ENCODE peak calls at places on chromosomes 2 and 18, in four cellular contexts. L is K562, T is H1, A is GM12878. N is an unnamed sample.

GRCh38 chr2:174014021-174014698 is 49.0 kb upstream of the SP3 start:
- DNase-seq in L (no peak), T (no peak), A (no peak), N (no peak)

GRCh38 chr2:69764286-69765058 is 22.5 kb downstream of the ANXA4 start:
- DNase-seq in A (no peak), T (no peak), L (no peak), N (no peak)

GRCh38 chr2:149902104-149902503 is 314.5 kb upstream of the MMADHC start:
- DNase-seq in T (no peak), A (no peak), L (no peak), N (no peak)

GRCh38 chr18:32998285-32998684 is 225.5 kb upstream of the KLHL14 start:
- DNase-seq in L (no peak), T (no peak), A (no peak), N (no peak)

GRCh38 chr2:75466708-75467311 is 93.9 kb downstream of the EVA1A start:
- DNase-seq in T (peak), A (no peak), L (peak), N (peak)

GRCh38 chr2:189142893-189143759 is 36.4 kb downstream of the COL5A2 start:
- DNase-seq in T (peak), A (peak), L (peak), N (no peak)

GRCh38 chr2:30113617-30114293 is 33.1 kb upstream of the YPEL5 start:
- DNase-seq in L (no peak), A (no peak), T (no peak), N (peak)

GRCh38 chr2:111113838-111114237 is 6.9 kb upstream of the BCL2L11 start:
- DNase-seq in A (no peak), L (no peak), T (no peak), N (no peak)

GRCh38 chr2:69022548-69022947 is 9.6 kb downstream of the ANTXR1 start:
- DNase-seq in L (no peak), T (no peak), A (no peak), N (no peak)

GRCh38 chr2:183105402-183106134 is 18.7 kb upstream of the NUP35 start:
- DNase-seq in L (no peak), A (no peak), T (no peak), N (no peak)
- TF ChIP-seq NRF1 in L (no peak), A (no peak), T (no peak), N (no peak)

GRCh38 chr2:113111823-113112287 is 15.5 kb upstream of the IL1RN start:
- DNase-seq in T (no peak), L (no peak), A (no peak), N (no peak)

GRCh38 chr2:113112438-113112837 is 15.0 kb upstream of the IL1RN start:
- DNase-seq in A (no peak), T (no peak), L (no peak), N (no peak)

GRCh38 chr2:113113794-113114193 is 13.6 kb upstream of the IL1RN start:
- DNase-seq in A (no peak), L (no peak), T (peak), N (no peak)

GRCh38 chr2:113114224-113114945 is 13.0 kb upstream of the IL1RN start:
- DNase-seq in T (peak), L (no peak), A (no peak), N (no peak)

DNA sequence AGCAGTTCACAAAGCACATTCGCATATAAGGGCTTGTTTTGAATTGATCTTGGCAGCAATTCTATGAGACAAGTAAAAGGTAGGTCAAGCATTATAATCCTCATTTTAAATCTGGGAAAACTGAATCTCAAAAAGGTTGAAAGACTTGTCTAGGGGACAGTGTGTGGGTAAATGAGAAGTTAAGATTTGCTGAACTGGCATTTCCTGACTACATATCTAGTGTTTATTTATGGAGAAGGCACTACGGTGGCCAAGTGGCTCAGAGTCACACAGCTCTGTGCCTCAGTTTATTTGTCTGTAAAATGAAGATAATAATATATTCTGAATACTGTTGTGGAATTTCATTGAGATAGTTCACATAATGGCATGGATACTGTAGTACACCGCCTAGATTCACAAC is 16.3 kb upstream of the IL1RN start:
- DNase-seq in L (no peak), T (no peak), A (no peak), N (no peak)
- H3K4me3 ChIP-seq in L (no peak), T (no peak), A (no peak), N (no peak)

GRCh38 chr18:24491882-24492281 is 31.4 kb downstream of the HRH4 start:
- DNase-seq in L (no peak), A (peak), T (no peak), N (no peak)

GRCh38 chr18:24488824-24489493 is 28.5 kb downstream of the HRH4 start:
- DNase-seq in T (no peak), L (peak), A (peak), N (peak)

GRCh38 chr18:24490545-24490944 is 30.1 kb downstream of the HRH4 start:
- DNase-seq in A (no peak), T (no peak), L (no peak), N (peak)

GRCh38 chr18:24494586-24494985 is 34.1 kb downstream of the HRH4 start:
- DNase-seq in A (no peak), L (no peak), T (no peak), N (no peak)

GRCh38 chr18:24492445-24492844 is 32.0 kb downstream of the HRH4 start:
- DNase-seq in T (no peak), L (no peak), A (peak), N (no peak)
- TF ChIP-seq NRF1 in T (no peak), L (no peak), A (no peak), N (no peak)

GRCh38 chr2:237720962-237721361 is 77.6 kb upstream of the RBM44 start:
- DNase-seq in A (no peak), L (no peak), T (no peak), N (no peak)

GRCh38 chr2:237720444-237720843 is 78.1 kb upstream of the RBM44 start:
- DNase-seq in A (no peak), T (peak), L (no peak), N (no peak)

GRCh38 chr2:237722616-237723015 is 76.0 kb upstream of the RBM44 start:
- DNase-seq in A (no peak), L (no peak), T (no peak), N (no peak)

GRCh38 chr2:237723023-237723422 is 75.6 kb upstream of the RBM44 start:
- DNase-seq in T (no peak), A (no peak), L (no peak), N (no peak)

DNA sequence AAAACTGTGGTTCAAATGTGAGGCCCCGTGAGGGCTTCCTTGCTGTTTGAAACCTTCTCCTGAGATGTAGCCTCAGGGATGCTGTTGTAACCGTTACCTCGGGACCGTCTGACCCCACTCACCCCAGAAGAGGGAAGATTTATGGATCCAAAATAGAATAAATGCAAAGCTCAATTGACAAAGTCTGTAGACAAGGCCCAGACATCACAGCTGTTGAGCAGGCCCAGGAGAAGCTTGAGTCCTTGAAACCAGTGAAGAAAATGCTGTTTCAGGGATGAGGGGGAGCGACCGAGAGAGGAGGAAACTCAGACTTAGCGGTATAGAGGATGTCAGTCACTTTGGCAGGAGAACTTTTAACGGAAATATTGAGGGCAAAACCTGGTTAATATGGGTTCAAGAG is 76.8 kb upstream of the RBM44 start:
- DNase-seq in T (no peak), A (no peak), L (no peak), N (no peak)
- H3K4me3 ChIP-seq in T (no peak), A (no peak), L (no peak), N (no peak)

GRCh38 chr2:233082934-233083755 is 23.0 kb downstream of the INPP5D start:
- DNase-seq in T (no peak), L (no peak), A (no peak), N (no peak)

GRCh38 chr2:233083782-233084181 is 23.6 kb downstream of the INPP5D start:
- DNase-seq in T (no peak), A (no peak), L (no peak), N (no peak)

GRCh38 chr2:233085037-233085838 is 25.1 kb downstream of the INPP5D start:
- DNase-seq in T (no peak), A (no peak), L (no peak), N (no peak)

GRCh38 chr2:233085839-233086150 is 25.7 kb downstream of the INPP5D start:
- DNase-seq in L (no peak), T (no peak), A (no peak), N (no peak)

GRCh38 chr2:233084488-233084887 is 24.3 kb downstream of the INPP5D start:
- DNase-seq in L (no peak), T (no peak), A (peak), N (no peak)
- TF ChIP-seq NRF1 in L (no peak), T (no peak), A (no peak), N (no peak)

GRCh38 chr18:500556-501405 is at the start of gene COLEC12:
- DNase-seq in L (no peak), T (peak), A (no peak), N (peak)

GRCh38 chr18:501406-501714 is 859 bp upstream of the COLEC12 start:
- DNase-seq in T (no peak), A (no peak), L (no peak), N (no peak)

GRCh38 chr18:498901-499300 is 1.6 kb downstream of the COLEC12 start:
- DNase-seq in A (no peak), T (no peak), L (no peak), N (no peak)

GRCh38 chr18:500230-500555 is 308 bp downstream of the COLEC12 start:
- DNase-seq in L (no peak), A (no peak), T (no peak), N (peak)

DNA sequence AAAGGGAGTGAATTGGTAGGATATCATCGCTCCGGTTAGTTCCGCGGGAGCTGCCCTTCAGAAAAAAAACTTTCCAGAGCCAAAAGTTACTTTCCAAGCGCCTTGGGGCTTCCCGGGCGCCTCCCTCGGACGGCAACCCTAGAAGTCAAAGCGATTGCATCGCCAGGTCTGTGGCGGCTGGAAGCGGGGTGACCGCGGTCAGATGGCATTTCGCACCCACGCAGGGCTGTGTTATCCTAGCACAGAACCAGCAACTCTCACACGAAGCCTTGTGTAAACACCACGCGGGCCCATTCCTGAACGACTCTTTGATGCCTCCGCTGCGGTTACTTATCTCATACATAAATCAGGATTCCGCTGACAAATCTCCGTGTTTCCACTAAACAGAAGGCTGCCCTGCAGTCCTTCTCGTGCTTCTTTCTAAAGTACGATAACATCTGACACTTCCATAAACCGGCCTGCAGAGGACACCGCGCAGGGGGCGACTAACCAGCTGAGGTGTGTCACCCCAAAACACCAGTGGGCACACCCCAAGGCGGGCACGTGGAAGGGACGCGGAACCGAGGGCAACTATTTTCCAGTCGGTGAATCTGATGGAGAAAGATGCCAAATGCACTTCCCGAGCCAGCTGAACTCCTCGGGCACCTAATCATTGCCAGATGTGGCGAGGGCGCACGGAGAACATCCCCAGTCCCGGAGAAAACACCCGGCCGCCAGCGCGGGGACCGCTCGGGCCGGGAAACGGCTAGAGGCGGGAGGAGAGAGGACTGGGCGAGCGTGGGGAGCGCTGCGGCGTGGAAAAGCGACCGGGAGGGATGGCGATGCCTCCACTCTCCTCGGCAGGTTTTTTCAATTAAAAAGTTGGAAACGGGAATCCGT is 911 bp downstream of the COLEC12 start:
- DNase-seq in A (no peak), T (peak), L (peak), N (peak)
- H3K4me3 ChIP-seq in A (no peak), T (peak), L (no peak), N (peak)

GRCh38 chr2:241237949-241238371 is 49.5 kb downstream of the ANO7 start:
- DNase-seq in T (no peak), A (no peak), L (no peak), N (no peak)
- TF ChIP-seq NRF1 in T (no peak), A (no peak), L (no peak), N (no peak)

DNA sequence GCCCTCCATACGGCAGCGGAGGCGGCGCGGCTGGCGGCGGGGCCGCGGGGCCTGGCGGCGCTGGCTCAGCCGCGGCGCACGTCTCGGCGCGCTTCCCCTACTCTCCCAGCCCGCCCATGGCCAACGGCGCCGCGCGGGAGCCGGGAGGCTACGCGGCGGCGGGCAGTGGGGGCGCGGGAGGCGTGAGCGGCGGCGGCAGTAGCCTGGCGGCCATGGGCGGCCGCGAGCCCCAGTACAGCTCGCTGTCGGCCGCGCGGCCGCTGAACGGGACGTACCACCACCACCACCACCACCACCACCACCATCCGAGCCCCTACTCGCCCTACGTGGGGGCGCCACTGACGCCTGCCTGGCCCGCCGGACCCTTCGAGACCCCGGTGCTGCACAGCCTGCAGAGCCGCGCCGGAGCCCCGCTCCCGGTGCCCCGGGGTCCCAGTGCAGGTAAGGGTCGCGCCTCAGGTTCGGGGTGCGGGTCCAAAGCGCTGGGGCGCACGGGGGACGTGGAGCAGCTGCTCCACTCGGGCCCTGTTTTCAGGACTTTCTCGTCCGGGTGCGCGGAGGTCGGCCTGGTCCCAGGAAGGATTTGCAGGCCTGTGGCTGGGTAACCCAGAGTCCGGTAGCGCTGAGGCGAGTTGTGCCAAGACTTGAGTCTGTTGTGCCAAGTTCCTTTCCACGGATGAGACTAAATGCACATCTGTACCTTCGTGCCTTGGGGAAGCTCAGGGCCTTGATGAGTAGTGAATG is 2.6 kb downstream of the GATA6 start:
- DNase-seq in A (no peak), L (no peak), T (peak), N (no peak)
- H3K4me3 ChIP-seq in A (no peak), L (no peak), T (peak), N (no peak)

GRCh38 chr2:24806660-24807036 is 13.4 kb downstream of the CENPO start:
- DNase-seq in T (no peak), A (no peak), L (no peak), N (no peak)
- TF ChIP-seq NRF1 in T (no peak), A (no peak), L (no peak), N (no peak)